ENCODE peak calls at places on chromosome 19, in seven cellular contexts. E is brain microvascular endothelial cell, D is tibial nerve, T is BJ, U is fibroblast of pulmonary artery, C is breast epithelium, N is keratinocyte. V is an unnamed sample.

GRCh38 chr19:50739132-50739746 is 16.1 kb downstream of the CLEC11A start:
- DNase-seq in N (no peak), C (no peak), E (no peak), T (no peak), D (no peak), U (no peak), V (no peak)

GRCh38 chr19:19096641-19097627 is 33.1 kb downstream of the SLC25A42 start:
- DNase-seq in N (no peak), D (no peak), T (no peak), U (no peak), C (no peak), E (no peak), V (no peak)

GRCh38 chr19:42601811-42602443 is 7.2 kb upstream of the CEACAM8 start:
- DNase-seq in C (no peak), D (no peak), E (peak), T (no peak), N (no peak), U (peak), V (no peak)

GRCh38 chr19:9498183-9498902 is at the start of gene ZNF560:
- DNase-seq in T (no peak), N (no peak), U (peak), D (no peak), C (no peak), E (peak), V (no peak)

GRCh38 chr19:48874309-48875135 is 2.3 kb downstream of the PPP1R15A start:
- DNase-seq in U (peak), N (peak), E (peak), T (no peak), D (peak), C (no peak), V (no peak)

GRCh38 chr19:43316591-43317319 is 36.7 kb upstream of the CD177 start:
- DNase-seq in T (no peak), D (no peak), U (peak), C (no peak), N (no peak), E (no peak), V (no peak)

GRCh38 chr19:13396256-13397080 is 109.8 kb downstream of the CACNA1A start:
- DNase-seq in U (peak), C (no peak), N (peak), T (peak), E (peak), D (peak), V (peak)

GRCh38 chr19:16860118-16860517 is 28.7 kb upstream of the F2RL3 start:
- DNase-seq in C (no peak), N (no peak), D (no peak), U (no peak), T (peak), E (no peak), V (no peak)

GRCh38 chr19:19661141-19661674 is 2.3 kb downstream of the ATP13A1 start:
- DNase-seq in E (no peak), T (no peak), C (no peak), U (no peak), N (no peak), D (no peak), V (no peak)

GRCh38 chr19:47187023-47187655 is 43.9 kb downstream of the BBC3 start:
- DNase-seq in U (no peak), T (no peak), E (no peak), N (no peak), D (no peak), C (no peak), V (no peak)

GRCh38 chr19:11088508-11089253 is 582 bp upstream of the LDLR start:
- DNase-seq in N (no peak), E (no peak), U (no peak), C (no peak), T (no peak), D (no peak), V (no peak)

GRCh38 chr19:37997911-37998344 is 90.9 kb downstream of the SIPA1L3 start:
- DNase-seq in D (no peak), E (peak), U (peak), C (no peak), T (peak), N (no peak), V (peak)

GRCh38 chr19:46821512-46822359 is 28.9 kb downstream of the AP2S1 start:
- DNase-seq in U (no peak), C (no peak), D (no peak), T (no peak), E (no peak), N (no peak), V (no peak)

GRCh38 chr19:30968210-30968609 is 381.0 kb downstream of the TSHZ3 start:
- DNase-seq in E (no peak), T (no peak), C (no peak), N (no peak), D (no peak), U (no peak), V (no peak)

GRCh38 chr19:46466536-46467199 is 4.7 kb downstream of the PNMA8A start:
- DNase-seq in E (peak), D (no peak), C (no peak), T (peak), U (peak), N (peak), V (no peak)

GRCh38 chr19:18350490-18350889 is 10.1 kb downstream of the PGPEP1 start:
- DNase-seq in N (no peak), D (no peak), T (no peak), U (no peak), E (no peak), C (no peak), V (no peak)

GRCh38 chr19:9306443-9306842 is 3.2 kb downstream of the ZNF699 start:
- DNase-seq in D (no peak), T (peak), U (peak), C (no peak), N (no peak), E (peak), V (no peak)

GRCh38 chr19:17475541-17476115 is 5.3 kb downstream of the SLC27A1 start:
- DNase-seq in E (peak), C (peak), T (no peak), D (peak), N (no peak), U (peak), V (no peak)

GRCh38 chr19:49059056-49059455 is 1.5 kb upstream of the CGB7 start:
- DNase-seq in T (no peak), U (no peak), N (no peak), D (no peak), E (no peak), C (no peak), V (no peak)

GRCh38 chr19:18353378-18354005 is 13.1 kb downstream of the PGPEP1 start:
- DNase-seq in T (no peak), E (no peak), D (no peak), N (no peak), U (no peak), C (no peak), V (no peak)

GRCh38 chr19:39546599-39546998 is 6.6 kb upstream of the EID2 start:
- DNase-seq in T (no peak), U (no peak), N (peak), C (no peak), D (no peak), E (no peak), V (no peak)

GRCh38 chr19:20482721-20483120 is 82.9 kb downstream of the ZNF737 start:
- DNase-seq in T (no peak), D (no peak), N (no peak), E (no peak), C (no peak), U (no peak), V (no peak)

GRCh38 chr19:12994701-12995595 is at the start of gene NFIX:
- DNase-seq in E (no peak), N (no peak), C (peak), T (no peak), D (peak), U (peak), V (no peak)

GRCh38 chr19:17114414-17114831 is 38.8 kb downstream of the MYO9B start:
- DNase-seq in C (no peak), T (no peak), E (no peak), D (no peak), N (no peak), U (no peak), V (no peak)

GRCh38 chr19:18104793-18105131 is 7.2 kb downstream of the MAST3 start:
- DNase-seq in N (no peak), D (no peak), T (no peak), C (no peak), E (no peak), U (no peak), V (no peak)

GRCh38 chr19:46297700-46298476 is 1.0 kb downstream of the HIF3A start:
- DNase-seq in E (no peak), C (peak), U (peak), D (peak), N (no peak), T (no peak), V (no peak)

GRCh38 chr19:39679056-39679790 is 23.5 kb downstream of the LGALS16 start:
- DNase-seq in U (no peak), D (no peak), N (no peak), E (no peak), T (no peak), C (no peak), V (no peak)

GRCh38 chr19:46478356-46478986 is 7.1 kb upstream of the PNMA8A start:
- DNase-seq in D (no peak), E (peak), N (no peak), T (no peak), U (peak), C (no peak), V (no peak)

GRCh38 chr19:3029070-3029923 is at the start of gene TLE2:
- DNase-seq in N (no peak), C (no peak), D (no peak), U (no peak), T (no peak), E (no peak), V (no peak)

GRCh38 chr19:18346091-18346490 is 5.7 kb downstream of the PGPEP1 start:
- DNase-seq in C (no peak), D (no peak), U (no peak), N (no peak), E (no peak), T (no peak), V (no peak)

GRCh38 chr19:41646589-41647204 is 19.8 kb upstream of the CEACAM4 start:
- DNase-seq in T (no peak), D (no peak), E (no peak), U (peak), C (no peak), N (no peak), V (no peak)

GRCh38 chr19:3617463-3617862 is 9.1 kb downstream of the CACTIN start:
- DNase-seq in N (no peak), E (no peak), D (no peak), C (no peak), U (no peak), T (no peak), V (no peak)

GRCh38 chr19:31308781-31309180 is 40.5 kb downstream of the TSHZ3 start:
- DNase-seq in C (no peak), D (no peak), T (no peak), N (no peak), U (no peak), E (no peak), V (no peak)

GRCh38 chr19:16628984-16629691 is 1.1 kb upstream of the MED26 start:
- DNase-seq in T (peak), C (no peak), E (peak), U (peak), D (peak), N (no peak), V (no peak)

GRCh38 chr19:37114001-37114400 is 35.8 kb downstream of the ZNF420 start:
- DNase-seq in U (no peak), E (no peak), N (no peak), D (no peak), T (no peak), C (no peak), V (no peak)

GRCh38 chr19:14979498-14980255 is at the start of gene SLC1A6:
- DNase-seq in D (no peak), E (no peak), N (no peak), U (no peak), C (no peak), T (no peak), V (no peak)
- H3K4me3 ChIP-seq in D (no peak), E (no peak), N (no peak), U (no peak), C (peak), T (no peak), V (no peak)

GRCh38 chr19:5787554-5788182 is 3.1 kb upstream of the PRR22 start:
- DNase-seq in U (no peak), D (no peak), T (no peak), N (no peak), C (no peak), E (no peak), V (no peak)
- TF ChIP-seq CTCF in U (no peak), D (no peak), T (no peak), N (no peak), C (no peak), E (no peak), V (no peak)

GRCh38 chr19:51889934-51890333 is 2.2 kb upstream of the ZNF577 start:
- DNase-seq in D (no peak), N (no peak), U (no peak), T (no peak), C (no peak), E (no peak), V (no peak)

GRCh38 chr19:51887522-51888498 is at the start of gene ZNF577:
- DNase-seq in D (peak), N (peak), U (peak), C (peak), E (peak), T (peak), V (peak)

DNA sequence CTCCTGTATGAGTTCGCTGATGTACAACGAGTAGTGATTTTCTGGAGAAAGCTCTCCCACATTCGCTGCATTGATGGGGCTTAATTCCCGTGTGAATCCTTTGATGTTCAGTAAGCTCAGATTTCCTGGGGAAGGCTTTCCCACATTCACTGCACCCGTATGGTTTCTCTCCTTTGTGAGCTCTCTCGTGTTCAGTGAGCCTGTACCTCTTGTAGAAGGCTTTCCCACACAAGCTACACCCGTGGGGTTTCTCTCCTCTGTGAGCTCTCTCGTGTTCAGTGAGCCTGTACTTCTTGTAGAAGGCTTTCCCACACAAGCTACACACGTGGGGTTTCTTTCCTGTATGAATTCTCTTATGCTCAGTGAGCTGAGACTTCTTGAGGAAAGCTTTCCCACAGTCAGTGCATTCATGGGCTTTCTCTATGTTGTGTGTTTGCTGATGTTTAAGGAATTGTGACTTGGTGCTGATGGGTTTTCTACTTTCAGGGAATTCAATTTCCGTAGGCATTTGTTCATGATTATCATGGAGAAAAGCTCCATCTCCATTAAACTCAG is 3.5 kb upstream of the ZNF577 start:
- DNase-seq in N (no peak), C (no peak), U (no peak), E (no peak), T (no peak), D (no peak), V (no peak)
- H3K4me3 ChIP-seq in N (no peak), C (no peak), U (no peak), E (no peak), T (no peak), D (no peak), V (no peak)

GRCh38 chr19:1111641-1112253 is 8.0 kb downstream of the GPX4 start:
- DNase-seq in T (no peak), C (no peak), N (no peak), U (no peak), E (no peak), D (no peak), V (no peak)

GRCh38 chr19:1115646-1116420 is 12.0 kb downstream of the GPX4 start:
- DNase-seq in N (no peak), E (no peak), C (no peak), D (no peak), U (no peak), T (no peak), V (no peak)

GRCh38 chr19:1112254-1113208 is 8.7 kb downstream of the GPX4 start:
- DNase-seq in T (no peak), D (peak), U (no peak), E (no peak), N (no peak), C (peak), V (no peak)

GRCh38 chr19:1113986-1114483 is 10.2 kb downstream of the GPX4 start:
- DNase-seq in N (no peak), U (no peak), T (no peak), D (no peak), E (no peak), C (no peak), V (no peak)

DNA sequence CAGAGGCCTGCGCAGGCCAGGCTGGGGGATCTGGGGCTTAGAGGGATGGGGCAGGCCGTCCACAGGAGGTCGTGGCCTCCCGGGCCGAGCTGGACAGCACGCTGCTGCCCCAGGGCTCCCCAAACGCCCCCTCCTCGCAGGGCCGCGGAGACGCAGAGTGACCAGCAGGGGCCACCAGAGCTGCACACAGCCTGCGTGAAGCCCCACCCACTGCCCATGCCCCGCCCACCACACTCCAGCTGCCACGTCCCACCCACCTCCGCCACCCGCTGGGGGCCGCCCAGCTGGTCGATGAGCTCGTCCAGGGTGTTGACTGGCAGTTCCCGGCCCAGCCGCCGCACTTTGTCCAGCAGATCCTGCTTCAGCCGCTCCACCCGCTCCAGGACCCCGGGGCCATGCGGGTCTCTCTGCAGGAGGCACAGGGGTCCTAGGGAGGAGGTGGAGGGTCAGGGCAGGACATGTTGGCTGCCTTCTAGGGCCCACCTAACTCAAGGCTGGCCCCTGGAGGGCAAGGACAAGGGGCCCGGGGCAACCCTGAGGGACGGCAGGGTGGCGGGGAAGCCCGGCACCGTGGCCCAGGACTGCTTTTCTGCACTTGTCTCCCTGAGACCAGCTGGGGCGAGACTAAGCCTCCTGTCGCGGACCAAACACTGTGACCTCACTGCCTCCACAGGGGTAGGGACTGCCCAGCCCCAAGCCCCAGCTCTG is 9.6 kb downstream of the GPX4 start:
- DNase-seq in U (peak), N (no peak), E (peak), T (peak), C (peak), D (peak), V (no peak)
- TF ChIP-seq CTCF in U (peak), N (peak), E (peak), T (peak), C (peak), D (peak), V (peak)

GRCh38 chr19:55658846-55659459 is 4.1 kb downstream of the U2AF2 start:
- DNase-seq in C (no peak), T (no peak), N (no peak), E (no peak), D (no peak), U (no peak), V (no peak)
- H3K4me3 ChIP-seq in C (peak), T (no peak), N (no peak), E (no peak), D (no peak), U (no peak), V (no peak)

GRCh38 chr19:6236310-6237291 is 43.2 kb downstream of the MLLT1 start:
- DNase-seq in C (peak), U (no peak), N (no peak), E (no peak), T (no peak), D (no peak), V (no peak)
- TF ChIP-seq CTCF in C (peak), U (no peak), N (peak), E (no peak), T (no peak), D (no peak), V (peak)

GRCh38 chr19:35806597-35806996 is 6.0 kb downstream of the PRODH2 start:
- DNase-seq in N (no peak), T (no peak), U (no peak), C (no peak), E (no peak), D (no peak), V (no peak)
- H3K4me3 ChIP-seq in N (no peak), T (no peak), U (no peak), C (no peak), E (no peak), D (no peak), V (no peak)